ENCODE peak calls at places on chromosomes 2 and 18, in ten cellular contexts. D, R, E, O, W, G, N, L, P and B are unnamed samples.

GRCh38 chr18:23828426-23828825 is 139.2 kb downstream of the LAMA3 start:
- DNase-seq in D (peak; percentile 72), R (peak; percentile 67), E (no peak), O (peak; percentile 39), W (peak; percentile 84), G (no peak), N (no peak), L (no peak), P (peak; percentile 92), B (peak; percentile 37)

GRCh38 chr2:38218995-38219394 is 143.0 kb upstream of the CYP1B1 start:
- DNase-seq in D (no peak), R (no peak), E (no peak), O (no peak), W (no peak), G (no peak), N (no peak), L (no peak), P (no peak), B (no peak)

GRCh38 chr2:59932341-59932740 is 621.1 kb downstream of the BCL11A start:
- DNase-seq in D (no peak), R (no peak), E (no peak), O (no peak), W (no peak), G (no peak), N (no peak), L (no peak), P (no peak), B (no peak)

GRCh38 chr2:61343141-61343540 is 127.7 kb downstream of the USP34 start:
- DNase-seq in D (no peak), R (no peak), E (no peak), O (no peak), W (no peak), G (no peak), N (no peak), L (no peak), P (no peak), B (no peak)

GRCh38 chr2:50126845-50127244 is 905.1 kb downstream of the NRXN1 start:
- DNase-seq in D (no peak), R (no peak), E (no peak), O (no peak), W (no peak), G (no peak), N (no peak), L (no peak), P (no peak), B (no peak)

GRCh38 chr18:2515408-2515807 is 55.9 kb downstream of the METTL4 start:
- DNase-seq in D (peak; percentile 31), R (peak; percentile 21), E (peak; percentile 82), O (no peak), W (peak; percentile 91), G (peak; percentile 38), N (no peak), L (no peak), P (peak; percentile 84), B (peak; percentile 79)

GRCh38 chr2:1371066-1371465 is 42.2 kb upstream of the TPO start:
- DNase-seq in D (no peak), R (no peak), E (no peak), O (no peak), W (no peak), G (no peak), N (no peak), L (no peak), P (no peak), B (no peak)

GRCh38 chr18:50751490-50751889 is 68.3 kb downstream of the MRO start:
- DNase-seq in D (no peak), R (no peak), E (no peak), O (no peak), W (no peak), G (no peak), N (no peak), L (no peak), P (no peak), B (no peak)

GRCh38 chr2:112092286-112093041 is 37.4 kb downstream of the TMEM87B start:
- DNase-seq in D (no peak), R (no peak), E (no peak), O (no peak), W (peak; percentile 77), G (peak; percentile 37), N (no peak), L (no peak), P (peak; percentile 82), B (peak; percentile 69)

DNA sequence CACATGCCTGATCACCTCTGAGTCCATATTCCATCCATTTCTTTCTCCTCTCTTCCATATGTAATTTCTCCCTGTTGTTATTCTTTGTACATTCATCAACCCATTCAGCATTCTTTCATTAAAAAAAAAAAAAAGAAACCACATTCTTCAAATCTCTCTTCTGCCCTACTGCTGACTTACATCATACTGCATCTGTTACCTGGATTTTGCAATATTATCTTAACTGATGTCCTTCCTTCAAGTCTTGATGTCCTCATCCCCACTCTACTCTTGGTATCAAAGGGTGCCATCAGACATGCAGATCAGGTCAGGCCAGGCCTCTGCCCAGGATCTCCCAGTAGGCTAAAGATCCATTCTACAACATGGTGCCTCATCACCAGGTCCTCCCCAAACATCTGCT is 90.6 kb downstream of the SGPP2 start:
- DNase-seq in D (no peak), R (no peak), E (no peak), O (no peak), W (no peak), G (no peak), N (no peak), L (no peak), P (no peak), B (no peak)
- H3K4me3 ChIP-seq in D (no peak overlapping the region), R (no peak overlapping the region), E (no peak overlapping the region), O (no peak overlapping the region), W (no peak overlapping the region), G (no peak overlapping the region), N (no peak overlapping the region), L (no peak overlapping the region), P (no peak overlapping the region), B (no peak overlapping the region)

DNA sequence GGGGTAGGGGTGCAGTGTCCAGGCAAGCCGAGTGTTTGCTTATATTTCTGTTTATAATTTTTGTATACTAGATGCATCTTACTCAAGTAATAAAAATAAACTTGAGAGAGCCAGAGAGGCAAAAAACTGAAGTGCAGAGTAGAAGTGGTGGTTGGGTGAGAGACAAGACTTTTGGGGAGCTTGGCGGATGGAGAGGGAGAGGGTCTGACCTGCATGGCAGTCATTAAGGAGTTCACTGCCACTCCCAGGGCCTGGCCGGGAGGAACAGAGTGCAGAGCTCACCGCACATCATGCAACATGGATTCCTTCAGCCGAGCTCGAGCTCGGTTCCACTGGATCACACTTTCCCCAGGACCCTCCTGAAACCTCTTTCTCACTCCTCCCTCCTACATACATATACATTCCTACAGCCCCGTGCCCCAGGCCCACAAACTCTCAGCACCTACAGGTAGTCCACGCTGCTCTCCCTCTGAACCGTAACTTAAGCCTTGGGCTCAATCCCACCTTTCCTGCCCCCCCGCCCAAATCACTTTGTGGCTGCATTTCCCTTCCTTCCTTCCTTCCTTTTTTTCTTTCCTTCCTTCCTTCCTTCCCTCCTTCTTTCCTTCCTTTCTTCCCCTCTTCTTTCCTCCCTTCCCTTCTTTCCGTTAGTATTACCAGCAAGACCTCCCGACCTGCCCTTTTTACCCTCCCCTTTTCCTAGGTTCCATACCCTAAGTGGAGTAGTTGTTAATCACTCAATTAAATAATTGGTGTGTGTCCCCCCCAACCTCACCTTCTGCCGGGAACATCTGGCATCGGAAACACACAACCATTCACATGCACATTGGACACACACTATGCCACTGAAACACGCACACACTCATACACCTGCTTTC is 37.1 kb upstream of the ATP6V1B1 start:
- DNase-seq in D (no peak), R (no peak), E (no peak), O (no peak), W (no peak), G (no peak), N (no peak), L (no peak), P (no peak), B (no peak)
- H3K4me3 ChIP-seq in D (no peak overlapping the region), R (no peak overlapping the region), E (no peak overlapping the region), O (no peak overlapping the region), W (no peak overlapping the region), G (no peak overlapping the region), N (no peak overlapping the region), L (peak overlapping the region; percentile 83), P (no peak overlapping the region), B (no peak overlapping the region)

GRCh38 chr2:170972508-170973224 is 43.6 kb downstream of the GORASP2 start:
- DNase-seq in D (no peak), R (no peak), E (no peak), O (no peak), W (peak; percentile 20), G (no peak), N (no peak), L (no peak), P (no peak), B (no peak)
- H3K4me3 ChIP-seq in D (peak overlapping the region; percentile 58), R (no peak overlapping the region), E (no peak overlapping the region), O (peak overlapping the region; percentile 87), W (peak overlapping the region; percentile 37), G (no peak overlapping the region), N (no peak overlapping the region), L (no peak overlapping the region), P (no peak overlapping the region), B (peak overlapping the region; percentile 62)

DNA sequence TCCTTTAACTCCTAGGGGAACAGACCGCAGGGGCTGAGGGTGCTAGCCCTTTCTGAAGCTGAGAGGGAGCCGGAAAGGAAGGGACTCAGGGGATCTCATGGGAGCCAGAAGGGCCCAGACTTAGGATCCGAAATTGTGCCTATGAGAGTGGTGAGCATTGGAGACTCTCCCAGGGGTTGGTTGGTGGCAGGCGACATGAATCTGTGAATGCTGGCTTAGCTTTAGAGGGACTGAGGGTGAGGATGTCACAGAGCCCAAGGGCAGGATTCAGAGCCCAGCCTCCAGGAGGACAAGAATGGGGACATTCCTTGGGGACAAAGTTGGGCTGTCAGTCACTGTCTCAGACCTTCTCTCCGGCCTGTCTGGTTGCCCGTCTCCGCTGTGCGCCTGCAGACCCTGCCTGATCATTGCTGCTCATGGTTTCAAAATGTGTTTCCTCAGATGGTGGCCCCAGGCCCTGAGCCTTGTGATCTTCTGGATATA is 17.5 kb downstream of the GNLY start:
- DNase-seq in D (no peak), R (no peak), E (no peak), O (no peak), W (no peak), G (no peak), N (no peak), L (no peak), P (no peak), B (no peak)
- H3K4me3 ChIP-seq in D (no peak overlapping the region), R (no peak overlapping the region), E (no peak overlapping the region), O (no peak overlapping the region), W (no peak overlapping the region), G (no peak overlapping the region), N (no peak overlapping the region), L (no peak overlapping the region), P (no peak overlapping the region), B (no peak overlapping the region)

GRCh38 chr2:21676676-21677075 is 552.9 kb downstream of the TDRD15 start:
- DNase-seq in D (no peak), R (no peak), E (no peak), O (no peak), W (no peak), G (no peak), N (no peak), L (no peak), P (no peak), B (peak; percentile 9)
- H3K4me3 ChIP-seq in D (no peak overlapping the region), R (no peak overlapping the region), E (no peak overlapping the region), O (no peak overlapping the region), W (no peak overlapping the region), G (no peak overlapping the region), N (no peak overlapping the region), L (no peak overlapping the region), P (no peak overlapping the region), B (no peak overlapping the region)